ENCODE peak calls at places on chromosomes 1 and 21, in eight cellular contexts. One of them, this sample, is unnamed.

GRCh38 chr1:214123061-214123784 is 135.4 kb downstream of the PROX1 start:
- DNase-seq in HS-5: peak; percentile 5
- DNase-seq in LHCN-M2: peak; percentile 66
- DNase-seq in GM23248: peak; percentile 69
- DNase-seq in WTC11: peak; percentile 71
- DNase-seq in Caki2: peak; percentile 60
- DNase-seq in progenitor cell of endocrine pancreas: peak; percentile 19
- DNase-seq in T-helper 1 cell: no peak
- DNase-seq in this sample: peak; percentile 79

GRCh38 chr1:1123581-1124507 is 8.0 kb upstream of the C1orf159 start:
- DNase-seq in T-helper 1 cell: no peak
- DNase-seq in LHCN-M2: peak; percentile 42
- DNase-seq in Caki2: no peak
- DNase-seq in HS-5: no peak
- DNase-seq in WTC11: no peak
- DNase-seq in progenitor cell of endocrine pancreas: no peak
- DNase-seq in GM23248: peak; percentile 71
- DNase-seq in this sample: no peak

GRCh38 chr1:22831729-22832413 is 121.2 kb downstream of the EPHB2 start:
- DNase-seq in WTC11: no peak
- DNase-seq in progenitor cell of endocrine pancreas: no peak
- DNase-seq in T-helper 1 cell: no peak
- DNase-seq in LHCN-M2: peak; percentile 93
- DNase-seq in HS-5: peak; percentile 84
- DNase-seq in Caki2: peak; percentile 84
- DNase-seq in GM23248: peak; percentile 98
- DNase-seq in this sample: peak; percentile 96

GRCh38 chr1:245007686-245008085 is 143.3 kb upstream of the HNRNPU start:
- DNase-seq in GM23248: no peak
- DNase-seq in Caki2: no peak
- DNase-seq in LHCN-M2: no peak
- DNase-seq in progenitor cell of endocrine pancreas: no peak
- DNase-seq in T-helper 1 cell: no peak
- DNase-seq in HS-5: no peak
- DNase-seq in WTC11: no peak
- DNase-seq in this sample: no peak

GRCh38 chr1:154097873-154098272 is 57.0 kb downstream of the NUP210L start:
- DNase-seq in GM23248: no peak
- DNase-seq in T-helper 1 cell: no peak
- DNase-seq in LHCN-M2: no peak
- DNase-seq in Caki2: no peak
- DNase-seq in HS-5: no peak
- DNase-seq in progenitor cell of endocrine pancreas: no peak
- DNase-seq in WTC11: no peak
- DNase-seq in this sample: no peak

GRCh38 chr1:202143011-202143767 is 1.3 kb downstream of the ARL8A start:
- DNase-seq in Caki2: no peak
- DNase-seq in HS-5: no peak
- DNase-seq in progenitor cell of endocrine pancreas: no peak
- DNase-seq in WTC11: no peak
- DNase-seq in T-helper 1 cell: no peak
- DNase-seq in LHCN-M2: no peak
- DNase-seq in GM23248: peak; percentile 53
- DNase-seq in this sample: peak; percentile 35

GRCh38 chr1:31954607-31955283 is 16.6 kb upstream of the PTP4A2 start:
- DNase-seq in GM23248: peak; percentile 97
- DNase-seq in WTC11: no peak
- DNase-seq in T-helper 1 cell: no peak
- DNase-seq in Caki2: peak; percentile 79
- DNase-seq in LHCN-M2: peak; percentile 84
- DNase-seq in progenitor cell of endocrine pancreas: no peak
- DNase-seq in HS-5: peak; percentile 92
- DNase-seq in this sample: peak; percentile 88

GRCh38 chr1:228236744-228237143 is 28.9 kb downstream of the OBSCN start:
- DNase-seq in HS-5: no peak
- DNase-seq in progenitor cell of endocrine pancreas: no peak
- DNase-seq in LHCN-M2: peak; percentile 23
- DNase-seq in T-helper 1 cell: no peak
- DNase-seq in Caki2: no peak
- DNase-seq in GM23248: peak; percentile 78
- DNase-seq in WTC11: peak; percentile 81
- DNase-seq in this sample: peak; percentile 42

GRCh38 chr21:39316062-39316461 is 2.6 kb upstream of the BRWD1 start:
- DNase-seq in GM23248: peak; percentile 19
- DNase-seq in T-helper 1 cell: no peak
- DNase-seq in HS-5: no peak
- DNase-seq in WTC11: no peak
- DNase-seq in LHCN-M2: no peak
- DNase-seq in Caki2: no peak
- DNase-seq in progenitor cell of endocrine pancreas: no peak
- DNase-seq in this sample: peak; percentile 11

GRCh38 chr1:94755675-94756074 is 64.5 kb upstream of the SLC44A3 start:
- DNase-seq in LHCN-M2: peak; percentile 28
- DNase-seq in WTC11: no peak
- DNase-seq in HS-5: peak; percentile 74
- DNase-seq in Caki2: no peak
- DNase-seq in progenitor cell of endocrine pancreas: no peak
- DNase-seq in T-helper 1 cell: no peak
- DNase-seq in GM23248: peak; percentile 90
- DNase-seq in this sample: peak; percentile 24

GRCh38 chr1:107831921-107832320 is 133.1 kb downstream of the VAV3 start:
- DNase-seq in progenitor cell of endocrine pancreas: no peak
- DNase-seq in T-helper 1 cell: no peak
- DNase-seq in LHCN-M2: no peak
- DNase-seq in GM23248: no peak
- DNase-seq in Caki2: no peak
- DNase-seq in WTC11: no peak
- DNase-seq in HS-5: no peak
- DNase-seq in this sample: peak; percentile 55

GRCh38 chr1:199310701-199311100 is 671.9 kb downstream of the PTPRC start:
- DNase-seq in progenitor cell of endocrine pancreas: no peak
- DNase-seq in GM23248: no peak
- DNase-seq in WTC11: no peak
- DNase-seq in Caki2: no peak
- DNase-seq in HS-5: no peak
- DNase-seq in T-helper 1 cell: no peak
- DNase-seq in LHCN-M2: no peak
- DNase-seq in this sample: no peak

GRCh38 chr1:178434899-178435298 is 61.9 kb downstream of the CLEC20A start:
- DNase-seq in progenitor cell of endocrine pancreas: no peak
- DNase-seq in GM23248: peak; percentile 3
- DNase-seq in T-helper 1 cell: no peak
- DNase-seq in HS-5: no peak
- DNase-seq in WTC11: no peak
- DNase-seq in Caki2: no peak
- DNase-seq in LHCN-M2: no peak
- DNase-seq in this sample: peak; percentile 31